ENCODE peak calls at places on chromosomes 16 and 17, in five cellular contexts. One of them, this sample, is unnamed.

GRCh38 chr17:3542410-3543088 is 15.1 kb downstream of the TRPV3 start:
- DNase-seq in naive thymus-derived CD8-positive, alpha-beta T cell: no peak
- DNase-seq in SK-N-SH: no peak
- DNase-seq in stimulated activated CD8-positive, alpha-beta memory T cell treated with anti-CD3 and anti-CD28 coated beads, Interleukin-4, amount 100 ng/mL, for 4 hours: no peak
- DNase-seq in AML-193: no peak
- DNase-seq in this sample: no peak

GRCh38 chr17:2701161-2701995 is 10.2 kb downstream of the CLUH start:
- DNase-seq in naive thymus-derived CD8-positive, alpha-beta T cell: no peak
- DNase-seq in SK-N-SH: peak
- DNase-seq in stimulated activated CD8-positive, alpha-beta memory T cell treated with anti-CD3 and anti-CD28 coated beads, Interleukin-4, amount 100 ng/mL, for 4 hours: no peak
- DNase-seq in AML-193: no peak
- DNase-seq in this sample: no peak

GRCh38 chr17:74249966-74250365 is 24.1 kb upstream of the DNAI2 start:
- DNase-seq in naive thymus-derived CD8-positive, alpha-beta T cell: no peak
- DNase-seq in SK-N-SH: no peak
- DNase-seq in stimulated activated CD8-positive, alpha-beta memory T cell treated with anti-CD3 and anti-CD28 coated beads, Interleukin-4, amount 100 ng/mL, for 4 hours: no peak
- DNase-seq in AML-193: no peak
- DNase-seq in this sample: no peak

GRCh38 chr16:23342083-23342640 is 40.1 kb downstream of the SCNN1B start:
- DNase-seq in naive thymus-derived CD8-positive, alpha-beta T cell: no peak
- DNase-seq in SK-N-SH: no peak
- DNase-seq in stimulated activated CD8-positive, alpha-beta memory T cell treated with anti-CD3 and anti-CD28 coated beads, Interleukin-4, amount 100 ng/mL, for 4 hours: no peak
- DNase-seq in AML-193: no peak
- DNase-seq in this sample: no peak

GRCh38 chr17:61352771-61353170 is 46.9 kb upstream of the TBX2 start:
- DNase-seq in naive thymus-derived CD8-positive, alpha-beta T cell: no peak
- DNase-seq in SK-N-SH: no peak
- DNase-seq in stimulated activated CD8-positive, alpha-beta memory T cell treated with anti-CD3 and anti-CD28 coated beads, Interleukin-4, amount 100 ng/mL, for 4 hours: no peak
- DNase-seq in AML-193: no peak
- DNase-seq in this sample: no peak

GRCh38 chr17:4485676-4486646 is 12.7 kb upstream of the SPNS2 start:
- DNase-seq in naive thymus-derived CD8-positive, alpha-beta T cell: peak
- DNase-seq in SK-N-SH: peak
- DNase-seq in stimulated activated CD8-positive, alpha-beta memory T cell treated with anti-CD3 and anti-CD28 coated beads, Interleukin-4, amount 100 ng/mL, for 4 hours: peak
- DNase-seq in AML-193: no peak
- DNase-seq in this sample: no peak

GRCh38 chr17:50762177-50762576 is 5.1 kb downstream of the ANKRD40CL start:
- DNase-seq in naive thymus-derived CD8-positive, alpha-beta T cell: no peak
- DNase-seq in SK-N-SH: no peak
- DNase-seq in stimulated activated CD8-positive, alpha-beta memory T cell treated with anti-CD3 and anti-CD28 coated beads, Interleukin-4, amount 100 ng/mL, for 4 hours: no peak
- DNase-seq in AML-193: no peak
- DNase-seq in this sample: no peak

GRCh38 chr17:43385046-43385831 is 13.6 kb upstream of the ARL4D start:
- DNase-seq in naive thymus-derived CD8-positive, alpha-beta T cell: no peak
- DNase-seq in SK-N-SH: no peak
- DNase-seq in stimulated activated CD8-positive, alpha-beta memory T cell treated with anti-CD3 and anti-CD28 coated beads, Interleukin-4, amount 100 ng/mL, for 4 hours: no peak
- DNase-seq in AML-193: no peak
- DNase-seq in this sample: no peak

GRCh38 chr16:14240216-14240843 is 169.2 kb downstream of the MRTFB start:
- DNase-seq in naive thymus-derived CD8-positive, alpha-beta T cell: no peak
- DNase-seq in SK-N-SH: no peak
- DNase-seq in stimulated activated CD8-positive, alpha-beta memory T cell treated with anti-CD3 and anti-CD28 coated beads, Interleukin-4, amount 100 ng/mL, for 4 hours: no peak
- DNase-seq in AML-193: no peak
- DNase-seq in this sample: no peak

GRCh38 chr16:23380501-23380951 is 72.5 kb downstream of the COG7 start:
- DNase-seq in naive thymus-derived CD8-positive, alpha-beta T cell: no peak
- DNase-seq in SK-N-SH: no peak
- DNase-seq in stimulated activated CD8-positive, alpha-beta memory T cell treated with anti-CD3 and anti-CD28 coated beads, Interleukin-4, amount 100 ng/mL, for 4 hours: no peak
- DNase-seq in AML-193: no peak
- DNase-seq in this sample: no peak

GRCh38 chr16:11955713-11956123 is 9.3 kb upstream of the TNFRSF17 start:
- DNase-seq in naive thymus-derived CD8-positive, alpha-beta T cell: no peak
- DNase-seq in SK-N-SH: no peak
- DNase-seq in stimulated activated CD8-positive, alpha-beta memory T cell treated with anti-CD3 and anti-CD28 coated beads, Interleukin-4, amount 100 ng/mL, for 4 hours: no peak
- DNase-seq in AML-193: no peak
- DNase-seq in this sample: no peak

GRCh38 chr17:66459811-66460270 is 157.4 kb downstream of the PRKCA start:
- DNase-seq in naive thymus-derived CD8-positive, alpha-beta T cell: no peak
- DNase-seq in SK-N-SH: no peak
- DNase-seq in stimulated activated CD8-positive, alpha-beta memory T cell treated with anti-CD3 and anti-CD28 coated beads, Interleukin-4, amount 100 ng/mL, for 4 hours: no peak
- DNase-seq in AML-193: peak
- DNase-seq in this sample: no peak

GRCh38 chr17:68391561-68392268 is 65.6 kb downstream of the WIPI1 start:
- DNase-seq in naive thymus-derived CD8-positive, alpha-beta T cell: no peak
- DNase-seq in SK-N-SH: no peak
- DNase-seq in stimulated activated CD8-positive, alpha-beta memory T cell treated with anti-CD3 and anti-CD28 coated beads, Interleukin-4, amount 100 ng/mL, for 4 hours: no peak
- DNase-seq in AML-193: no peak
- DNase-seq in this sample: no peak

GRCh38 chr17:77428020-77428781 is 287.4 kb downstream of the SEC14L1 start:
- DNase-seq in naive thymus-derived CD8-positive, alpha-beta T cell: no peak
- DNase-seq in SK-N-SH: no peak
- DNase-seq in stimulated activated CD8-positive, alpha-beta memory T cell treated with anti-CD3 and anti-CD28 coated beads, Interleukin-4, amount 100 ng/mL, for 4 hours: no peak
- DNase-seq in AML-193: peak
- DNase-seq in this sample: no peak

GRCh38 chr17:52134641-52135040 is 23.9 kb downstream of the CA10 start:
- DNase-seq in naive thymus-derived CD8-positive, alpha-beta T cell: no peak
- DNase-seq in SK-N-SH: no peak
- DNase-seq in stimulated activated CD8-positive, alpha-beta memory T cell treated with anti-CD3 and anti-CD28 coated beads, Interleukin-4, amount 100 ng/mL, for 4 hours: no peak
- DNase-seq in AML-193: no peak
- DNase-seq in this sample: no peak

GRCh38 chr16:87305505-87306391 is 11.4 kb downstream of the C16orf95 start:
- DNase-seq in naive thymus-derived CD8-positive, alpha-beta T cell: no peak
- DNase-seq in SK-N-SH: no peak
- DNase-seq in stimulated activated CD8-positive, alpha-beta memory T cell treated with anti-CD3 and anti-CD28 coated beads, Interleukin-4, amount 100 ng/mL, for 4 hours: no peak
- DNase-seq in AML-193: no peak
- DNase-seq in this sample: no peak

GRCh38 chr16:22941970-22942501 is 128.1 kb downstream of the HS3ST2 start:
- DNase-seq in naive thymus-derived CD8-positive, alpha-beta T cell: no peak
- DNase-seq in SK-N-SH: no peak
- DNase-seq in stimulated activated CD8-positive, alpha-beta memory T cell treated with anti-CD3 and anti-CD28 coated beads, Interleukin-4, amount 100 ng/mL, for 4 hours: no peak
- DNase-seq in AML-193: no peak
- DNase-seq in this sample: no peak

GRCh38 chr17:44827863-44828262 is 2.2 kb downstream of the GJC1 start:
- DNase-seq in naive thymus-derived CD8-positive, alpha-beta T cell: no peak
- DNase-seq in SK-N-SH: no peak
- DNase-seq in stimulated activated CD8-positive, alpha-beta memory T cell treated with anti-CD3 and anti-CD28 coated beads, Interleukin-4, amount 100 ng/mL, for 4 hours: no peak
- DNase-seq in AML-193: no peak
- DNase-seq in this sample: no peak

GRCh38 chr16:66926171-66926570 is 836 bp upstream of the RRAD start:
- DNase-seq in naive thymus-derived CD8-positive, alpha-beta T cell: no peak
- DNase-seq in SK-N-SH: no peak
- DNase-seq in stimulated activated CD8-positive, alpha-beta memory T cell treated with anti-CD3 and anti-CD28 coated beads, Interleukin-4, amount 100 ng/mL, for 4 hours: no peak
- DNase-seq in AML-193: no peak
- DNase-seq in this sample: no peak

GRCh38 chr17:74478369-74479100 is 12.1 kb downstream of the CD300A start:
- DNase-seq in naive thymus-derived CD8-positive, alpha-beta T cell: no peak
- DNase-seq in SK-N-SH: peak
- DNase-seq in stimulated activated CD8-positive, alpha-beta memory T cell treated with anti-CD3 and anti-CD28 coated beads, Interleukin-4, amount 100 ng/mL, for 4 hours: no peak
- DNase-seq in AML-193: peak
- DNase-seq in this sample: no peak

GRCh38 chr17:12296120-12296727 is 275.5 kb downstream of the MAP2K4 start:
- DNase-seq in naive thymus-derived CD8-positive, alpha-beta T cell: no peak
- DNase-seq in SK-N-SH: no peak
- DNase-seq in stimulated activated CD8-positive, alpha-beta memory T cell treated with anti-CD3 and anti-CD28 coated beads, Interleukin-4, amount 100 ng/mL, for 4 hours: no peak
- DNase-seq in AML-193: no peak
- DNase-seq in this sample: no peak

GRCh38 chr17:78674156-78674555 is 97.0 kb upstream of the DNAH17 start:
- DNase-seq in naive thymus-derived CD8-positive, alpha-beta T cell: no peak
- DNase-seq in SK-N-SH: no peak
- DNase-seq in stimulated activated CD8-positive, alpha-beta memory T cell treated with anti-CD3 and anti-CD28 coated beads, Interleukin-4, amount 100 ng/mL, for 4 hours: no peak
- DNase-seq in AML-193: no peak
- DNase-seq in this sample: no peak

GRCh38 chr17:43830510-43831145 is 2.3 kb downstream of the MPP3 start:
- DNase-seq in naive thymus-derived CD8-positive, alpha-beta T cell: no peak
- DNase-seq in SK-N-SH: no peak
- DNase-seq in stimulated activated CD8-positive, alpha-beta memory T cell treated with anti-CD3 and anti-CD28 coated beads, Interleukin-4, amount 100 ng/mL, for 4 hours: no peak
- DNase-seq in AML-193: no peak
- DNase-seq in this sample: no peak

GRCh38 chr17:62780273-62780672 is 27.8 kb downstream of the MARCHF10 start:
- DNase-seq in naive thymus-derived CD8-positive, alpha-beta T cell: no peak
- DNase-seq in SK-N-SH: no peak
- DNase-seq in stimulated activated CD8-positive, alpha-beta memory T cell treated with anti-CD3 and anti-CD28 coated beads, Interleukin-4, amount 100 ng/mL, for 4 hours: no peak
- DNase-seq in AML-193: no peak
- DNase-seq in this sample: no peak

GRCh38 chr16:72673118-72673517 is 374.8 kb downstream of the ZFHX3 start:
- DNase-seq in naive thymus-derived CD8-positive, alpha-beta T cell: no peak
- DNase-seq in SK-N-SH: no peak
- DNase-seq in stimulated activated CD8-positive, alpha-beta memory T cell treated with anti-CD3 and anti-CD28 coated beads, Interleukin-4, amount 100 ng/mL, for 4 hours: no peak
- DNase-seq in AML-193: no peak
- DNase-seq in this sample: no peak

GRCh38 chr16:24701521-24701951 is 27.9 kb upstream of the TNRC6A start:
- DNase-seq in naive thymus-derived CD8-positive, alpha-beta T cell: no peak
- DNase-seq in SK-N-SH: no peak
- DNase-seq in stimulated activated CD8-positive, alpha-beta memory T cell treated with anti-CD3 and anti-CD28 coated beads, Interleukin-4, amount 100 ng/mL, for 4 hours: no peak
- DNase-seq in AML-193: no peak
- DNase-seq in this sample: no peak

GRCh38 chr17:3966720-3967363 is 2.6 kb upstream of the ATP2A3 start:
- DNase-seq in naive thymus-derived CD8-positive, alpha-beta T cell: peak
- DNase-seq in SK-N-SH: no peak
- DNase-seq in stimulated activated CD8-positive, alpha-beta memory T cell treated with anti-CD3 and anti-CD28 coated beads, Interleukin-4, amount 100 ng/mL, for 4 hours: no peak
- DNase-seq in AML-193: no peak
- DNase-seq in this sample: no peak

GRCh38 chr17:78935419-78936323 is 10.5 kb upstream of the TIMP2 start:
- DNase-seq in naive thymus-derived CD8-positive, alpha-beta T cell: no peak
- DNase-seq in SK-N-SH: peak
- DNase-seq in stimulated activated CD8-positive, alpha-beta memory T cell treated with anti-CD3 and anti-CD28 coated beads, Interleukin-4, amount 100 ng/mL, for 4 hours: no peak
- DNase-seq in AML-193: no peak
- DNase-seq in this sample: no peak

GRCh38 chr17:80034977-80035686 is 540 bp downstream of the TBC1D16 start:
- DNase-seq in naive thymus-derived CD8-positive, alpha-beta T cell: peak
- DNase-seq in SK-N-SH: no peak
- DNase-seq in stimulated activated CD8-positive, alpha-beta memory T cell treated with anti-CD3 and anti-CD28 coated beads, Interleukin-4, amount 100 ng/mL, for 4 hours: no peak
- DNase-seq in AML-193: no peak
- DNase-seq in this sample: no peak

GRCh38 chr17:78230252-78230962 is 1.0 kb upstream of the TMEM235 start:
- DNase-seq in naive thymus-derived CD8-positive, alpha-beta T cell: no peak
- DNase-seq in SK-N-SH: no peak
- DNase-seq in stimulated activated CD8-positive, alpha-beta memory T cell treated with anti-CD3 and anti-CD28 coated beads, Interleukin-4, amount 100 ng/mL, for 4 hours: no peak
- DNase-seq in AML-193: no peak
- DNase-seq in this sample: no peak

GRCh38 chr16:12314786-12315185 is 338.3 kb downstream of the SNX29 start:
- DNase-seq in naive thymus-derived CD8-positive, alpha-beta T cell: no peak
- DNase-seq in SK-N-SH: no peak
- DNase-seq in stimulated activated CD8-positive, alpha-beta memory T cell treated with anti-CD3 and anti-CD28 coated beads, Interleukin-4, amount 100 ng/mL, for 4 hours: no peak
- DNase-seq in AML-193: no peak
- DNase-seq in this sample: no peak

GRCh38 chr17:82064433-82065192 is 991 bp downstream of the DUS1L start:
- DNase-seq in naive thymus-derived CD8-positive, alpha-beta T cell: no peak
- DNase-seq in SK-N-SH: no peak
- DNase-seq in stimulated activated CD8-positive, alpha-beta memory T cell treated with anti-CD3 and anti-CD28 coated beads, Interleukin-4, amount 100 ng/mL, for 4 hours: no peak
- DNase-seq in AML-193: no peak
- DNase-seq in this sample: no peak

GRCh38 chr17:17700251-17700969 is 19.2 kb downstream of the RAI1 start:
- DNase-seq in naive thymus-derived CD8-positive, alpha-beta T cell: no peak
- DNase-seq in SK-N-SH: no peak
- DNase-seq in stimulated activated CD8-positive, alpha-beta memory T cell treated with anti-CD3 and anti-CD28 coated beads, Interleukin-4, amount 100 ng/mL, for 4 hours: no peak
- DNase-seq in AML-193: no peak
- DNase-seq in this sample: no peak

GRCh38 chr16:88701541-88702363 is 4.5 kb downstream of the RNF166 start:
- DNase-seq in naive thymus-derived CD8-positive, alpha-beta T cell: no peak
- DNase-seq in SK-N-SH: no peak
- DNase-seq in stimulated activated CD8-positive, alpha-beta memory T cell treated with anti-CD3 and anti-CD28 coated beads, Interleukin-4, amount 100 ng/mL, for 4 hours: no peak
- DNase-seq in AML-193: no peak
- DNase-seq in this sample: no peak

GRCh38 chr16:68445458-68445857 is 2.9 kb downstream of the SMPD3 start:
- DNase-seq in naive thymus-derived CD8-positive, alpha-beta T cell: no peak
- DNase-seq in SK-N-SH: peak
- DNase-seq in stimulated activated CD8-positive, alpha-beta memory T cell treated with anti-CD3 and anti-CD28 coated beads, Interleukin-4, amount 100 ng/mL, for 4 hours: no peak
- DNase-seq in AML-193: peak
- DNase-seq in this sample: peak

GRCh38 chr17:32590974-32591373 is 104.2 kb downstream of the CDK5R1 start:
- DNase-seq in naive thymus-derived CD8-positive, alpha-beta T cell: no peak
- DNase-seq in SK-N-SH: no peak
- DNase-seq in stimulated activated CD8-positive, alpha-beta memory T cell treated with anti-CD3 and anti-CD28 coated beads, Interleukin-4, amount 100 ng/mL, for 4 hours: no peak
- DNase-seq in AML-193: no peak
- DNase-seq in this sample: peak

GRCh38 chr17:18182190-18182977 is 1.2 kb upstream of the ALKBH5 start:
- DNase-seq in naive thymus-derived CD8-positive, alpha-beta T cell: no peak
- DNase-seq in SK-N-SH: no peak
- DNase-seq in stimulated activated CD8-positive, alpha-beta memory T cell treated with anti-CD3 and anti-CD28 coated beads, Interleukin-4, amount 100 ng/mL, for 4 hours: no peak
- DNase-seq in AML-193: no peak
- DNase-seq in this sample: no peak

GRCh38 chr16:87447323-87447722 is 45.5 kb downstream of the ZCCHC14 start:
- DNase-seq in naive thymus-derived CD8-positive, alpha-beta T cell: no peak
- DNase-seq in SK-N-SH: no peak
- DNase-seq in stimulated activated CD8-positive, alpha-beta memory T cell treated with anti-CD3 and anti-CD28 coated beads, Interleukin-4, amount 100 ng/mL, for 4 hours: no peak
- DNase-seq in AML-193: no peak
- DNase-seq in this sample: no peak

This sample was measured in NCI-H1105.